ENCODE peak calls at places on chromosomes 11 and 22, in nine cellular contexts. One of them, this sample, is unnamed.
A peak's percentile ranks its signal among the peaks of the same experiment; 100 is the strongest.

GRCh38 chr11:122036022-122036421 is 80.0 kb downstream of the BLID start:
- DNase-seq in stomach: no peak
- DNase-seq in retinal pigment epithelial cell: peak; percentile 42
- DNase-seq in IMR-90: peak; percentile 90
- DNase-seq in cardiac muscle cell: no peak
- DNase-seq in epithelial cell of esophagus: no peak
- DNase-seq in NB4: no peak
- DNase-seq in sigmoid colon: no peak
- DNase-seq in tibial artery: no peak
- DNase-seq in this sample: no peak

GRCh38 chr11:60769273-60769672 is 12.6 kb downstream of the MS4A15 start:
- DNase-seq in sigmoid colon: peak; percentile 34
- DNase-seq in IMR-90: no peak
- DNase-seq in cardiac muscle cell: no peak
- DNase-seq in epithelial cell of esophagus: peak; percentile 69
- DNase-seq in stomach: no peak
- DNase-seq in NB4: no peak
- DNase-seq in tibial artery: peak; percentile 31
- DNase-seq in retinal pigment epithelial cell: no peak
- DNase-seq in this sample: no peak

GRCh38 chr11:130915556-130916237 is 582 bp downstream of the SNX19 start:
- DNase-seq in cardiac muscle cell: no peak
- DNase-seq in stomach: no peak
- DNase-seq in IMR-90: no peak
- DNase-seq in retinal pigment epithelial cell: no peak
- DNase-seq in epithelial cell of esophagus: no peak
- DNase-seq in sigmoid colon: no peak
- DNase-seq in tibial artery: no peak
- DNase-seq in NB4: peak; percentile 9
- DNase-seq in this sample: no peak

GRCh38 chr11:69244286-69244685 is 49.7 kb upstream of the MYEOV start:
- DNase-seq in IMR-90: no peak
- DNase-seq in epithelial cell of esophagus: no peak
- DNase-seq in NB4: no peak
- DNase-seq in sigmoid colon: peak; percentile 12
- DNase-seq in stomach: peak; percentile 3
- DNase-seq in tibial artery: no peak
- DNase-seq in cardiac muscle cell: no peak
- DNase-seq in retinal pigment epithelial cell: no peak
- DNase-seq in this sample: peak; percentile 42

GRCh38 chr11:72015511-72016061 is 16.9 kb downstream of the IL18BP start:
- DNase-seq in epithelial cell of esophagus: peak; percentile 36
- DNase-seq in retinal pigment epithelial cell: no peak
- DNase-seq in IMR-90: peak; percentile 24
- DNase-seq in tibial artery: no peak
- DNase-seq in NB4: peak; percentile 38
- DNase-seq in stomach: no peak
- DNase-seq in cardiac muscle cell: peak; percentile 39
- DNase-seq in sigmoid colon: no peak
- DNase-seq in this sample: no peak

GRCh38 chr11:98572941-98573340 is 447.8 kb upstream of the CNTN5 start:
- DNase-seq in retinal pigment epithelial cell: no peak
- DNase-seq in tibial artery: no peak
- DNase-seq in cardiac muscle cell: no peak
- DNase-seq in sigmoid colon: no peak
- DNase-seq in IMR-90: no peak
- DNase-seq in epithelial cell of esophagus: no peak
- DNase-seq in NB4: no peak
- DNase-seq in stomach: no peak
- DNase-seq in this sample: no peak

GRCh38 chr11:20840341-20840740 is 171.0 kb downstream of the NELL1 start:
- DNase-seq in sigmoid colon: no peak
- DNase-seq in stomach: no peak
- DNase-seq in retinal pigment epithelial cell: no peak
- DNase-seq in IMR-90: no peak
- DNase-seq in NB4: no peak
- DNase-seq in cardiac muscle cell: peak; percentile 54
- DNase-seq in epithelial cell of esophagus: no peak
- DNase-seq in tibial artery: no peak
- DNase-seq in this sample: no peak

GRCh38 chr11:115078461-115079438 is 400.4 kb downstream of the NXPE2 start:
- DNase-seq in tibial artery: no peak
- DNase-seq in IMR-90: no peak
- DNase-seq in NB4: no peak
- DNase-seq in epithelial cell of esophagus: no peak
- DNase-seq in cardiac muscle cell: no peak
- DNase-seq in retinal pigment epithelial cell: no peak
- DNase-seq in stomach: no peak
- DNase-seq in sigmoid colon: no peak
- DNase-seq in this sample: no peak

GRCh38 chr11:126318642-126319373 is 14.9 kb downstream of the DCPS start:
- DNase-seq in tibial artery: no peak
- DNase-seq in NB4: peak; percentile 98
- DNase-seq in IMR-90: peak; percentile 97
- DNase-seq in stomach: no peak
- DNase-seq in cardiac muscle cell: no peak
- DNase-seq in sigmoid colon: peak; percentile 80
- DNase-seq in retinal pigment epithelial cell: peak; percentile 92
- DNase-seq in epithelial cell of esophagus: peak; percentile 95
- DNase-seq in this sample: no peak

GRCh38 chr11:12399355-12399754 is 22.0 kb downstream of the PARVA start:
- DNase-seq in sigmoid colon: no peak
- DNase-seq in IMR-90: peak; percentile 33
- DNase-seq in retinal pigment epithelial cell: no peak
- DNase-seq in epithelial cell of esophagus: no peak
- DNase-seq in tibial artery: no peak
- DNase-seq in cardiac muscle cell: no peak
- DNase-seq in NB4: no peak
- DNase-seq in stomach: no peak
- DNase-seq in this sample: no peak
- TF ChIP-seq CTCF in sigmoid colon: no peak
- TF ChIP-seq CTCF in IMR-90: no peak
- TF ChIP-seq CTCF in retinal pigment epithelial cell: no peak
- TF ChIP-seq CTCF in epithelial cell of esophagus: no peak
- TF ChIP-seq CTCF in tibial artery: no peak
- TF ChIP-seq CTCF in cardiac muscle cell: no peak
- TF ChIP-seq CTCF in NB4: no peak
- TF ChIP-seq CTCF in stomach: no peak
- TF ChIP-seq CTCF in this sample: no peak

GRCh38 chr22:48154169-48154942 is 1391.9 kb downstream of the TBC1D22A start:
- DNase-seq in epithelial cell of esophagus: no peak
- DNase-seq in NB4: no peak
- DNase-seq in tibial artery: peak; percentile 44
- DNase-seq in retinal pigment epithelial cell: no peak
- DNase-seq in cardiac muscle cell: no peak
- DNase-seq in stomach: no peak
- DNase-seq in IMR-90: no peak
- DNase-seq in sigmoid colon: no peak
- DNase-seq in this sample: no peak

GRCh38 chr22:48154943-48155240 is 1392.4 kb downstream of the TBC1D22A start:
- DNase-seq in retinal pigment epithelial cell: no peak
- DNase-seq in epithelial cell of esophagus: no peak
- DNase-seq in tibial artery: peak; percentile 42
- DNase-seq in stomach: no peak
- DNase-seq in cardiac muscle cell: no peak
- DNase-seq in NB4: no peak
- DNase-seq in IMR-90: no peak
- DNase-seq in sigmoid colon: no peak
- DNase-seq in this sample: no peak

GRCh38 chr22:48157676-48158075 is 1395.2 kb downstream of the TBC1D22A start:
- DNase-seq in retinal pigment epithelial cell: no peak
- DNase-seq in epithelial cell of esophagus: no peak
- DNase-seq in sigmoid colon: no peak
- DNase-seq in tibial artery: peak; percentile 15
- DNase-seq in stomach: no peak
- DNase-seq in NB4: no peak
- DNase-seq in cardiac muscle cell: no peak
- DNase-seq in IMR-90: no peak
- DNase-seq in this sample: no peak

GRCh38 chr22:48155446-48155845 is 1393.0 kb downstream of the TBC1D22A start:
- DNase-seq in stomach: no peak
- DNase-seq in retinal pigment epithelial cell: no peak
- DNase-seq in IMR-90: no peak
- DNase-seq in sigmoid colon: no peak
- DNase-seq in NB4: no peak
- DNase-seq in tibial artery: peak; percentile 25
- DNase-seq in epithelial cell of esophagus: no peak
- DNase-seq in cardiac muscle cell: no peak
- DNase-seq in this sample: no peak

GRCh38 chr22:48156603-48157355 is 1394.3 kb downstream of the TBC1D22A start:
- DNase-seq in IMR-90: no peak
- DNase-seq in tibial artery: peak; percentile 50
- DNase-seq in retinal pigment epithelial cell: no peak
- DNase-seq in epithelial cell of esophagus: no peak
- DNase-seq in NB4: no peak
- DNase-seq in stomach: no peak
- DNase-seq in sigmoid colon: no peak
- DNase-seq in cardiac muscle cell: no peak
- DNase-seq in this sample: no peak
- TF ChIP-seq CTCF in IMR-90: no peak
- TF ChIP-seq CTCF in tibial artery: no peak
- TF ChIP-seq CTCF in retinal pigment epithelial cell: no peak
- TF ChIP-seq CTCF in epithelial cell of esophagus: no peak
- TF ChIP-seq CTCF in NB4: no peak
- TF ChIP-seq CTCF in stomach: no peak
- TF ChIP-seq CTCF in sigmoid colon: no peak
- TF ChIP-seq CTCF in cardiac muscle cell: no peak
- TF ChIP-seq CTCF in this sample: no peak

DNA sequence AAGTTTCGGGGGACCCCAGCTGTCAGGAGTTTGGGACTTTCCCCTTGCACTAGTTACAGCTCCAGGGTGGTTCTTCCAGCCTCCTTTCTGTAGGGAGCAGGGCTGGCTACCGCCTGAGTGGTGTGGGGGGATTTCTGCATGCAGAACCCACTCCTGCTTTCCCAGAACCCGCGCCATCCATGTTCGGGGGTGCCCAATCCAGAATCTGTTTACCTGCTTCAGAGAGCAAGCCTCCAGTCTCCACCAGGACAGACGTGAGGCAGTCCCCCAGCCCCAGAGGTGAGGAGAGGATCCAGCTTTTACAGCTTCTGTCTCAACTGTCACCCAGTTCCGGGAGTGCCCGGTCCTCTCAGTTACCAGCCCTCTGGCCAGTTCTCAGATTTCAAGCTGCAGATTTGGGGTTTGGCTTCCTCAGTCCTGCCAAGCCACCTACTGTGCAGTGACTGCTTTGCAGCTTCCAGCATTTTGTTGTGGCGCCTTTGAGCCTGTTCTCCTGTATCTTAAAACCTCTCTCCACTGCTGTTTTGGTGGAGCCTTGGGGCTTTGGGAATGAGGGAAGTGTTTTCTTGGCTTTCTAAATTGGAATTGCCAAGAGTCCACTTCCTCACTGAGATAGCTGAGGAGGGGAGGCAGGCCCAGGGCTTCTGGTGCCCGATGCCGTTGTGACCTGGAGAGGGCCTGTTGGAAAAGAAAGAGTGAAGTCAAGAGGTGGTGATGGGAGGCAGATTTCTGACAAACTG is 513.2 kb downstream of the TBC1D22A start:
- DNase-seq in NB4: peak; percentile 19
- DNase-seq in stomach: no peak
- DNase-seq in tibial artery: no peak
- DNase-seq in epithelial cell of esophagus: no peak
- DNase-seq in cardiac muscle cell: no peak
- DNase-seq in IMR-90: no peak
- DNase-seq in retinal pigment epithelial cell: no peak
- DNase-seq in sigmoid colon: peak; percentile 35
- DNase-seq in this sample: no peak
- TF ChIP-seq CTCF in NB4: peak; percentile 13
- TF ChIP-seq CTCF in stomach: no peak
- TF ChIP-seq CTCF in tibial artery: no peak
- TF ChIP-seq CTCF in epithelial cell of esophagus: no peak
- TF ChIP-seq CTCF in cardiac muscle cell: peak; percentile 13
- TF ChIP-seq CTCF in IMR-90: no peak
- TF ChIP-seq CTCF in retinal pigment epithelial cell: no peak
- TF ChIP-seq CTCF in sigmoid colon: no peak
- TF ChIP-seq CTCF in this sample: no peak

DNA sequence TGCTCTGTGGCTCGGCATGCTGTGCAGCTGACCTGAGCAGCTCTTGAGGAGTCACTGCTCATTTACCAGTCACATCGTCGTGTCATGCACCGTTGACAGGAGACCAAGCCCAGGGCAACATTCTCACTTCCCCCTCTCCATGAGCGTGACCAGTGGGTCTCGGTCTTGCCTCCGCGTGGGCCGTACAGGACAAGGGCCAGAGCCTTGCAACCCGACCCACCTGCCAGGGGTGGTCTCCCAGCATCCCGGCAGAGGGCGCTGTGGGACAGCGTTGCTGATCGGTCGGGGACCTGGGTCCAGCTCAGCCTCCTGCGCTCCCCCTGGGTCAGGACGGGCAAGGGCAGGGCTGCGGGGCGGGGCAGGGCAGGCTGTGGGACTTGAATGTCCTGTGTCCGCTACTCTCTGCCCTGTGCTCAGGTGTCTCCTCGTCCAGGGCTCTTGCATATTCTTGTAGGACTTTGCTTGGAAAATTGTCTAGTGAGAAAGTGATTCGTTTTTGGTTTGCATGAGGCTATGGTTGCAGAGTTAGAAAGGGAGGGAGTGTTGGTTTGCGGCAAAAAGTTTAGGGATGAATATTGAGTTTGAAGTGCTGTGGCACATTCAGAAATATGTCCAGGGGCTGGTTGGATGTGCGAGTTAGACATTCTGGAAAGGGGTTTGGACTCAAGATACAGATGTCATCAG is 16.2 kb downstream of the EIF4G2 start:
- DNase-seq in sigmoid colon: peak; percentile 92
- DNase-seq in NB4: peak; percentile 84
- DNase-seq in IMR-90: peak; percentile 62
- DNase-seq in retinal pigment epithelial cell: no peak
- DNase-seq in epithelial cell of esophagus: peak; percentile 76
- DNase-seq in tibial artery: peak; percentile 90
- DNase-seq in stomach: peak; percentile 89
- DNase-seq in cardiac muscle cell: peak; percentile 94
- DNase-seq in this sample: peak; percentile 90
- TF ChIP-seq CTCF in sigmoid colon: peak; percentile 93
- TF ChIP-seq CTCF in NB4: peak; percentile 89
- TF ChIP-seq CTCF in IMR-90: peak; percentile 93
- TF ChIP-seq CTCF in retinal pigment epithelial cell: peak; percentile 91
- TF ChIP-seq CTCF in epithelial cell of esophagus: peak; percentile 89
- TF ChIP-seq CTCF in tibial artery: peak; percentile 95
- TF ChIP-seq CTCF in stomach: peak; percentile 93
- TF ChIP-seq CTCF in cardiac muscle cell: peak; percentile 90
- TF ChIP-seq CTCF in this sample: peak; percentile 93

GRCh38 chr11:19428206-19429001 is 187.7 kb upstream of the E2F8 start:
- DNase-seq in retinal pigment epithelial cell: no peak
- DNase-seq in IMR-90: peak; percentile 34
- DNase-seq in sigmoid colon: no peak
- DNase-seq in NB4: no peak
- DNase-seq in stomach: no peak
- DNase-seq in cardiac muscle cell: no peak
- DNase-seq in tibial artery: no peak
- DNase-seq in epithelial cell of esophagus: peak; percentile 89
- DNase-seq in this sample: no peak
- TF ChIP-seq CTCF in retinal pigment epithelial cell: no peak
- TF ChIP-seq CTCF in IMR-90: no peak
- TF ChIP-seq CTCF in sigmoid colon: no peak
- TF ChIP-seq CTCF in NB4: no peak
- TF ChIP-seq CTCF in stomach: no peak
- TF ChIP-seq CTCF in cardiac muscle cell: no peak
- TF ChIP-seq CTCF in tibial artery: no peak
- TF ChIP-seq CTCF in epithelial cell of esophagus: no peak
- TF ChIP-seq CTCF in this sample: peak; percentile 48

This sample was measured in type B pancreatic cell.